ENCODE peak calls at places on chromosomes 3 and 15, in five cellular contexts. One of them, this sample, is unnamed.

GRCh38 chr15:74784426-74784825 is 2.5 kb downstream of the CSK start:
- DNase-seq in GM20000: no peak
- DNase-seq in T-helper 2 cell: no peak
- DNase-seq in endothelial cell: no peak
- DNase-seq in stimulated activated CD4-positive, alpha-beta T cell treated with anti-CD3 and anti-CD28 coated beads, Interleukin-2, amount 100 ng/mL, for 48 hours: no peak
- DNase-seq in this sample: no peak

GRCh38 chr15:83843511-83843910 is 189.6 kb downstream of the ADAMTSL3 start:
- DNase-seq in T-helper 2 cell: no peak
- DNase-seq in stimulated activated CD4-positive, alpha-beta T cell treated with anti-CD3 and anti-CD28 coated beads, Interleukin-2, amount 100 ng/mL, for 48 hours: no peak
- DNase-seq in GM20000: no peak
- DNase-seq in endothelial cell: no peak
- DNase-seq in this sample: no peak

GRCh38 chr3:142844339-142844977 is 44.4 kb downstream of the PCOLCE2 start:
- DNase-seq in stimulated activated CD4-positive, alpha-beta T cell treated with anti-CD3 and anti-CD28 coated beads, Interleukin-2, amount 100 ng/mL, for 48 hours: no peak
- DNase-seq in endothelial cell: no peak
- DNase-seq in T-helper 2 cell: no peak
- DNase-seq in GM20000: peak
- DNase-seq in this sample: peak

GRCh38 chr3:1594940-1595339 is 502.1 kb downstream of the CNTN6 start:
- DNase-seq in T-helper 2 cell: no peak
- DNase-seq in GM20000: no peak
- DNase-seq in stimulated activated CD4-positive, alpha-beta T cell treated with anti-CD3 and anti-CD28 coated beads, Interleukin-2, amount 100 ng/mL, for 48 hours: no peak
- DNase-seq in endothelial cell: no peak
- DNase-seq in this sample: no peak

GRCh38 chr3:176159796-176160195 is 1037.5 kb downstream of the TBL1XR1 start:
- DNase-seq in GM20000: no peak
- DNase-seq in endothelial cell: no peak
- DNase-seq in T-helper 2 cell: no peak
- DNase-seq in stimulated activated CD4-positive, alpha-beta T cell treated with anti-CD3 and anti-CD28 coated beads, Interleukin-2, amount 100 ng/mL, for 48 hours: no peak
- DNase-seq in this sample: no peak

GRCh38 chr3:113200351-113200750 is 11.0 kb upstream of the BOC start:
- DNase-seq in stimulated activated CD4-positive, alpha-beta T cell treated with anti-CD3 and anti-CD28 coated beads, Interleukin-2, amount 100 ng/mL, for 48 hours: no peak
- DNase-seq in T-helper 2 cell: no peak
- DNase-seq in endothelial cell: no peak
- DNase-seq in GM20000: no peak
- DNase-seq in this sample: no peak

GRCh38 chr3:195717416-195717815 is 3.4 kb upstream of the MUC20 start:
- DNase-seq in T-helper 2 cell: no peak
- DNase-seq in GM20000: no peak
- DNase-seq in stimulated activated CD4-positive, alpha-beta T cell treated with anti-CD3 and anti-CD28 coated beads, Interleukin-2, amount 100 ng/mL, for 48 hours: no peak
- DNase-seq in endothelial cell: no peak
- DNase-seq in this sample: no peak

GRCh38 chr15:98903377-98904018 is 104.1 kb downstream of the PGPEP1L start:
- DNase-seq in stimulated activated CD4-positive, alpha-beta T cell treated with anti-CD3 and anti-CD28 coated beads, Interleukin-2, amount 100 ng/mL, for 48 hours: no peak
- DNase-seq in GM20000: no peak
- DNase-seq in endothelial cell: no peak
- DNase-seq in T-helper 2 cell: no peak
- DNase-seq in this sample: no peak

GRCh38 chr3:119579366-119580147 is at the start of gene ADPRH:
- DNase-seq in endothelial cell: peak
- DNase-seq in stimulated activated CD4-positive, alpha-beta T cell treated with anti-CD3 and anti-CD28 coated beads, Interleukin-2, amount 100 ng/mL, for 48 hours: peak
- DNase-seq in T-helper 2 cell: peak
- DNase-seq in GM20000: peak
- DNase-seq in this sample: peak

GRCh38 chr3:114260152-114260551 is 22.8 kb upstream of the ZNF80 start:
- DNase-seq in endothelial cell: no peak
- DNase-seq in T-helper 2 cell: no peak
- DNase-seq in GM20000: no peak
- DNase-seq in stimulated activated CD4-positive, alpha-beta T cell treated with anti-CD3 and anti-CD28 coated beads, Interleukin-2, amount 100 ng/mL, for 48 hours: no peak
- DNase-seq in this sample: no peak

GRCh38 chr15:95170587-95171380 is 939.4 kb downstream of the MCTP2 start:
- DNase-seq in T-helper 2 cell: no peak
- DNase-seq in GM20000: no peak
- DNase-seq in endothelial cell: no peak
- DNase-seq in stimulated activated CD4-positive, alpha-beta T cell treated with anti-CD3 and anti-CD28 coated beads, Interleukin-2, amount 100 ng/mL, for 48 hours: no peak
- DNase-seq in this sample: peak

GRCh38 chr15:28885630-28886430 is at the start of gene APBA2:
- DNase-seq in stimulated activated CD4-positive, alpha-beta T cell treated with anti-CD3 and anti-CD28 coated beads, Interleukin-2, amount 100 ng/mL, for 48 hours: peak
- DNase-seq in T-helper 2 cell: peak
- DNase-seq in endothelial cell: peak
- DNase-seq in GM20000: no peak
- DNase-seq in this sample: peak

GRCh38 chr3:15531346-15531745 is 9.8 kb upstream of the COLQ start:
- DNase-seq in stimulated activated CD4-positive, alpha-beta T cell treated with anti-CD3 and anti-CD28 coated beads, Interleukin-2, amount 100 ng/mL, for 48 hours: no peak
- DNase-seq in endothelial cell: no peak
- DNase-seq in GM20000: no peak
- DNase-seq in T-helper 2 cell: no peak
- DNase-seq in this sample: no peak

GRCh38 chr15:32767236-32767635 is 49.4 kb downstream of the GREM1 start:
- DNase-seq in stimulated activated CD4-positive, alpha-beta T cell treated with anti-CD3 and anti-CD28 coated beads, Interleukin-2, amount 100 ng/mL, for 48 hours: no peak
- DNase-seq in GM20000: no peak
- DNase-seq in T-helper 2 cell: no peak
- DNase-seq in endothelial cell: no peak
- DNase-seq in this sample: no peak

GRCh38 chr3:49349617-49350114 is 8.5 kb downstream of the GPX1 start:
- DNase-seq in T-helper 2 cell: no peak
- DNase-seq in stimulated activated CD4-positive, alpha-beta T cell treated with anti-CD3 and anti-CD28 coated beads, Interleukin-2, amount 100 ng/mL, for 48 hours: no peak
- DNase-seq in endothelial cell: no peak
- DNase-seq in GM20000: no peak
- DNase-seq in this sample: peak

GRCh38 chr3:13480340-13481318 is 523 bp downstream of the HDAC11 start:
- DNase-seq in GM20000: no peak
- DNase-seq in T-helper 2 cell: peak
- DNase-seq in stimulated activated CD4-positive, alpha-beta T cell treated with anti-CD3 and anti-CD28 coated beads, Interleukin-2, amount 100 ng/mL, for 48 hours: no peak
- DNase-seq in endothelial cell: peak
- DNase-seq in this sample: no peak

GRCh38 chr15:31336943-31337295 is 10.3 kb downstream of the KLF13 start:
- DNase-seq in endothelial cell: no peak
- DNase-seq in stimulated activated CD4-positive, alpha-beta T cell treated with anti-CD3 and anti-CD28 coated beads, Interleukin-2, amount 100 ng/mL, for 48 hours: no peak
- DNase-seq in GM20000: no peak
- DNase-seq in T-helper 2 cell: no peak
- DNase-seq in this sample: no peak

GRCh38 chr3:122942241-122942640 is 85.3 kb downstream of the SEMA5B start:
- DNase-seq in GM20000: no peak
- DNase-seq in T-helper 2 cell: no peak
- DNase-seq in stimulated activated CD4-positive, alpha-beta T cell treated with anti-CD3 and anti-CD28 coated beads, Interleukin-2, amount 100 ng/mL, for 48 hours: no peak
- DNase-seq in endothelial cell: no peak
- DNase-seq in this sample: no peak

GRCh38 chr3:13504161-13504831 is 24.2 kb downstream of the HDAC11 start:
- DNase-seq in T-helper 2 cell: no peak
- DNase-seq in endothelial cell: no peak
- DNase-seq in stimulated activated CD4-positive, alpha-beta T cell treated with anti-CD3 and anti-CD28 coated beads, Interleukin-2, amount 100 ng/mL, for 48 hours: no peak
- DNase-seq in GM20000: no peak
- DNase-seq in this sample: peak

GRCh38 chr3:115401298-115401697 is 222.0 kb upstream of the GAP43 start:
- DNase-seq in stimulated activated CD4-positive, alpha-beta T cell treated with anti-CD3 and anti-CD28 coated beads, Interleukin-2, amount 100 ng/mL, for 48 hours: no peak
- DNase-seq in GM20000: no peak
- DNase-seq in endothelial cell: no peak
- DNase-seq in T-helper 2 cell: no peak
- DNase-seq in this sample: no peak

GRCh38 chr3:120469440-120470415 is 18.9 kb upstream of the FSTL1 start:
- DNase-seq in endothelial cell: no peak
- DNase-seq in GM20000: no peak
- DNase-seq in stimulated activated CD4-positive, alpha-beta T cell treated with anti-CD3 and anti-CD28 coated beads, Interleukin-2, amount 100 ng/mL, for 48 hours: no peak
- DNase-seq in T-helper 2 cell: no peak
- DNase-seq in this sample: no peak

GRCh38 chr3:45746182-45746973 is 50.0 kb downstream of the SLC6A20 start:
- DNase-seq in T-helper 2 cell: no peak
- DNase-seq in stimulated activated CD4-positive, alpha-beta T cell treated with anti-CD3 and anti-CD28 coated beads, Interleukin-2, amount 100 ng/mL, for 48 hours: no peak
- DNase-seq in endothelial cell: no peak
- DNase-seq in GM20000: no peak
- DNase-seq in this sample: no peak

GRCh38 chr3:66808891-66809578 is 189.1 kb upstream of the KBTBD8 start:
- DNase-seq in T-helper 2 cell: no peak
- DNase-seq in GM20000: no peak
- DNase-seq in endothelial cell: no peak
- DNase-seq in stimulated activated CD4-positive, alpha-beta T cell treated with anti-CD3 and anti-CD28 coated beads, Interleukin-2, amount 100 ng/mL, for 48 hours: no peak
- DNase-seq in this sample: no peak

GRCh38 chr15:40032125-40032839 is 6.7 kb downstream of the SRP14 start:
- DNase-seq in GM20000: no peak
- DNase-seq in stimulated activated CD4-positive, alpha-beta T cell treated with anti-CD3 and anti-CD28 coated beads, Interleukin-2, amount 100 ng/mL, for 48 hours: no peak
- DNase-seq in endothelial cell: no peak
- DNase-seq in T-helper 2 cell: no peak
- DNase-seq in this sample: no peak

GRCh38 chr3:11835028-11835639 is 11.6 kb downstream of the TAMM41 start:
- DNase-seq in GM20000: no peak
- DNase-seq in endothelial cell: no peak
- DNase-seq in T-helper 2 cell: no peak
- DNase-seq in stimulated activated CD4-positive, alpha-beta T cell treated with anti-CD3 and anti-CD28 coated beads, Interleukin-2, amount 100 ng/mL, for 48 hours: no peak
- DNase-seq in this sample: no peak

GRCh38 chr3:143121240-143122088 is 1.9 kb downstream of the CHST2 start:
- DNase-seq in endothelial cell: peak
- DNase-seq in GM20000: peak
- DNase-seq in T-helper 2 cell: peak
- DNase-seq in stimulated activated CD4-positive, alpha-beta T cell treated with anti-CD3 and anti-CD28 coated beads, Interleukin-2, amount 100 ng/mL, for 48 hours: peak
- DNase-seq in this sample: peak

GRCh38 chr15:57037548-57037947 is 119.1 kb downstream of the TCF12 start:
- DNase-seq in endothelial cell: no peak
- DNase-seq in GM20000: peak
- DNase-seq in T-helper 2 cell: no peak
- DNase-seq in stimulated activated CD4-positive, alpha-beta T cell treated with anti-CD3 and anti-CD28 coated beads, Interleukin-2, amount 100 ng/mL, for 48 hours: no peak
- DNase-seq in this sample: no peak

GRCh38 chr3:114674041-114674440 is 380.2 kb downstream of the TIGIT start:
- DNase-seq in GM20000: no peak
- DNase-seq in T-helper 2 cell: no peak
- DNase-seq in stimulated activated CD4-positive, alpha-beta T cell treated with anti-CD3 and anti-CD28 coated beads, Interleukin-2, amount 100 ng/mL, for 48 hours: no peak
- DNase-seq in endothelial cell: no peak
- DNase-seq in this sample: no peak

GRCh38 chr3:69197922-69198540 is 75.6 kb upstream of the LMOD3 start:
- DNase-seq in T-helper 2 cell: peak
- DNase-seq in GM20000: no peak
- DNase-seq in stimulated activated CD4-positive, alpha-beta T cell treated with anti-CD3 and anti-CD28 coated beads, Interleukin-2, amount 100 ng/mL, for 48 hours: peak
- DNase-seq in endothelial cell: no peak
- DNase-seq in this sample: no peak

GRCh38 chr15:52787123-52787503 is 3.0 kb downstream of the ONECUT1 start:
- DNase-seq in stimulated activated CD4-positive, alpha-beta T cell treated with anti-CD3 and anti-CD28 coated beads, Interleukin-2, amount 100 ng/mL, for 48 hours: no peak
- DNase-seq in endothelial cell: no peak
- DNase-seq in T-helper 2 cell: no peak
- DNase-seq in GM20000: no peak
- DNase-seq in this sample: no peak

GRCh38 chr15:80512729-80513670 is 108.8 kb downstream of the ARNT2 start:
- DNase-seq in T-helper 2 cell: no peak
- DNase-seq in GM20000: no peak
- DNase-seq in endothelial cell: no peak
- DNase-seq in stimulated activated CD4-positive, alpha-beta T cell treated with anti-CD3 and anti-CD28 coated beads, Interleukin-2, amount 100 ng/mL, for 48 hours: no peak
- DNase-seq in this sample: no peak

GRCh38 chr3:37310666-37311050 is 136.3 kb upstream of the LRRFIP2 start:
- DNase-seq in endothelial cell: no peak
- DNase-seq in GM20000: no peak
- DNase-seq in stimulated activated CD4-positive, alpha-beta T cell treated with anti-CD3 and anti-CD28 coated beads, Interleukin-2, amount 100 ng/mL, for 48 hours: no peak
- DNase-seq in T-helper 2 cell: no peak
- DNase-seq in this sample: no peak

GRCh38 chr15:90165659-90166489 is 35.3 kb upstream of the SEMA4B start:
- DNase-seq in endothelial cell: no peak
- DNase-seq in GM20000: peak
- DNase-seq in T-helper 2 cell: no peak
- DNase-seq in stimulated activated CD4-positive, alpha-beta T cell treated with anti-CD3 and anti-CD28 coated beads, Interleukin-2, amount 100 ng/mL, for 48 hours: peak
- DNase-seq in this sample: peak